ENCODE peak calls at places on chromosomes 1 and 21, in seven cellular contexts. K, M, Z, Y, B, N and H are unnamed samples.

GRCh38 chr1:119367332-119368124 is 1.1 kb upstream of the HAO2 start:
- DNase-seq in K (no peak), M (no peak), Z (peak; percentile 51), Y (peak; percentile 14), B (no peak), N (no peak), H (peak; percentile 3)

GRCh38 chr1:162292422-162292849 is 84.2 kb downstream of the SPATA46 start:
- DNase-seq in K (no peak), M (no peak), Z (peak; percentile 7), Y (no peak), B (no peak), N (no peak), H (no peak)

GRCh38 chr1:11339346-11340247 is 66.6 kb downstream of the UBIAD1 start:
- DNase-seq in K (no peak), M (no peak), Z (no peak), Y (no peak), B (no peak), N (peak; percentile 78), H (no peak)

GRCh38 chr1:213417846-213418245 is 366.8 kb downstream of the RPS6KC1 start:
- DNase-seq in K (no peak), M (no peak), Z (no peak), Y (no peak), B (no peak), N (no peak), H (no peak)

GRCh38 chr1:207241164-207241934 is 80.1 kb upstream of the CD55 start:
- DNase-seq in K (no peak), M (peak; percentile 80), Z (peak; percentile 58), Y (no peak), B (no peak), N (no peak), H (no peak)

GRCh38 chr1:27000092-27000816 is 6.8 kb downstream of the TRNP1 start:
- DNase-seq in K (no peak), M (no peak), Z (no peak), Y (no peak), B (no peak), N (no peak), H (no peak)

GRCh38 chr21:31366825-31367224 is 22.8 kb upstream of the TIAM1 start:
- DNase-seq in K (no peak), M (no peak), Z (peak; percentile 45), Y (no peak), B (no peak), N (no peak), H (peak; percentile 48)

GRCh38 chr1:42319128-42319851 is 15.7 kb downstream of the FOXJ3 start:
- DNase-seq in K (no peak), M (no peak), Z (peak; percentile 51), Y (no peak), B (no peak), N (no peak), H (no peak)

GRCh38 chr1:104706631-104707147 is 957.0 kb downstream of the AMY1C start:
- DNase-seq in K (no peak), M (no peak), Z (no peak), Y (no peak), B (no peak), N (no peak), H (no peak)

GRCh38 chr1:245772325-245772724 is 617.5 kb downstream of the KIF26B start:
- DNase-seq in K (no peak), M (no peak), Z (no peak), Y (no peak), B (no peak), N (no peak), H (no peak)

GRCh38 chr1:109714661-109715372 is 2.8 kb downstream of the GSTM5 start:
- DNase-seq in K (no peak), M (no peak), Z (no peak), Y (no peak), B (no peak), N (no peak), H (no peak)

GRCh38 chr1:156428772-156429288 is 59.8 kb downstream of the RHBG start:
- DNase-seq in K (no peak), M (no peak), Z (no peak), Y (no peak), B (no peak), N (no peak), H (no peak)
- H3K4me3 ChIP-seq in K (no peak overlapping the region), M (no peak overlapping the region), Z (no peak overlapping the region), Y (no peak overlapping the region), B (no peak overlapping the region), N (no peak overlapping the region), H (no peak overlapping the region)

DNA sequence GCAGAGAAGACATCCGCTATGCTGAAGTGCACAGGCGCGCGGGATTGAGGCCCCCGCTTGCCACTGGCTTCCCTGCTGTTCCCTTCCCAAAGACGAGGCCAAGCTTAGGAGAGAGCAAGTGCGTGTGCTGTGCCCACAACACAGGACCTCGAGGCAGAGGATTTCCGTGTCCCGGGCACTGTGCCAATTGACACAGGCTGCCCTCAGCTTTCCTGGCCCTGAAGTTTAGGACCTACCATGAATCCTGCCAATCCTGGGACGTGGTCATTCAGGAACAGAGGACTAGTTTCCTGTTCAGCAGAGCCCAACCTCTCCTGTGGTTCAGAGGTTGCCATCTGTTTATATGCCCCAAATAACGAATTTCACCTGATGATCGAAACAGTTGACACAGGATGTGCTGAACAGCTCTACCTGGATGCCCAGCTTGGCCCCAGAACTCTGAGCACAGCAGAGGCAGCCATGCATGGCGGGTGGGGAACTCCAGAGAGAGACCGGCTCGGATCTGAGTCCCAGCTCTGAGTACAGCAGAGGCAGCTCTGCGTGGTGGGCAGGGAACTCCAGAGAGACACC is 22.0 kb downstream of the SLC37A1 start:
- DNase-seq in K (peak; percentile 82), M (no peak), Z (no peak), Y (no peak), B (no peak), N (no peak), H (no peak)
- H3K4me3 ChIP-seq in K (no peak overlapping the region), M (no peak overlapping the region), Z (no peak overlapping the region), Y (no peak overlapping the region), B (no peak overlapping the region), N (no peak overlapping the region), H (no peak overlapping the region)

DNA sequence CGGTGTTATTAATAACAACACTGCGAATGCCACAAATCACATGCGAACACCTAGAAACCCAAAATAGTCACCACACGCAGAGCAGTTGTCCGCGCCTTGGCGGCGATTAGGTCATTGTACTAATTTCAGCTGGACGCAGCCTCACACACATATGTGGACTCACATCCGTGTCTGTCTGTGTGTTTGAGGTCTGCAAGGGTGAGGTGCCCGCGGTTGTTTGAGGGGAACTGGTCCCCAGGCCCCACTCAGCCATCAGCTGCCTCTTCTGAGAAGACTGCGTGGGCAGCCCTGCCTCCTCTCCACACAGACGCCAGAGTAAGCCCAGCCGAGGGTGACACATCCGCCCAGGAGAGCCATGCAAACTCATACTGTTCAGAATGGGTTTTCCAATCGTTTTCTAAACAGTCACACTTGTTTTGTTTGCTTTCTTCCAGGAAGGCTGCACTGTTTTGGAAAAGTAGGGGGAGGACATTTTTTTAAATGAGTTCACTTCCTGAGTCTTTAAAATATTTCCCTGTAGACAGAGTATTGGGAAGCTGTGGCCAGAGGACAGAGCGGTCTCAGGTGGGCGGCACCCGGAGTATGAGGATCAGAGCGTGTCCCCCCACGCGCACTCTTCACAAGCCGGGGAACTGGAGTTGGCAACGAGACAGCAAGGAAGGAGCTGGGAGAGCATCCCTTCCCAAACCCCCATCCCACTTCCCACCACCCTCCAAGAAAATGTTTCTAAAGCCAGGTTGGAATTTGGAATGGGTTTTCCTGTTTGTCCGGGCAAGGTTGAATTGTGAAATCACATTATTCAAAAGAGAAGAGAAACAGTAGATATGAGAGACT is 53.3 kb downstream of the TOMM20 start:
- DNase-seq in K (peak; percentile 91), M (no peak), Z (peak; percentile 90), Y (peak; percentile 71), B (peak; percentile 93), N (peak; percentile 83), H (peak; percentile 78)
- H3K4me3 ChIP-seq in K (no peak overlapping the region), M (no peak overlapping the region), Z (no peak overlapping the region), Y (peak overlapping the region; percentile 28), B (no peak overlapping the region), N (peak overlapping the region; percentile 4), H (peak overlapping the region; percentile 37)

DNA sequence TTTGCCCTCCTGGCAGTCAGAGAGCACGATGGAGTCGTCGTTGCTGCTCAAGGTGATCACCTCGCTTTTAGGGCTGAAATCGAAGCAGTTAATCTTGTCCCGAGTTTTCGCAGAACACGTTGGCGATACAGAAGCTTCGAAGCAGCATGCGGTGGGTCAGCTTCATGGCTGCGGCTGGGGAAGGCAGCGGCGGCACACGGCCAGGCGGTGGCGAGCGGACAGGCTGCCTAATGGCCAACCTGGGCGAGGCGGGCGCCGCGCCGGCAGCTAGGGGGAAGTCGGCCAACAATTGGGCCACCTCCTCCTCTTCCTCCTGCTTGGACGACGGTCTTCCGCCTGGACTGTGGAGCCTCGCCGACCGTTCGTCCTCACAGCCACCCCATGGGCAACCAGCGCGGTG is 34.8 kb downstream of the CDC7 start:
- DNase-seq in K (peak; percentile 72), M (no peak), Z (no peak), Y (no peak), B (no peak), N (no peak), H (no peak)
- H3K4me3 ChIP-seq in K (no peak overlapping the region), M (no peak overlapping the region), Z (no peak overlapping the region), Y (no peak overlapping the region), B (no peak overlapping the region), N (no peak overlapping the region), H (no peak overlapping the region)

DNA sequence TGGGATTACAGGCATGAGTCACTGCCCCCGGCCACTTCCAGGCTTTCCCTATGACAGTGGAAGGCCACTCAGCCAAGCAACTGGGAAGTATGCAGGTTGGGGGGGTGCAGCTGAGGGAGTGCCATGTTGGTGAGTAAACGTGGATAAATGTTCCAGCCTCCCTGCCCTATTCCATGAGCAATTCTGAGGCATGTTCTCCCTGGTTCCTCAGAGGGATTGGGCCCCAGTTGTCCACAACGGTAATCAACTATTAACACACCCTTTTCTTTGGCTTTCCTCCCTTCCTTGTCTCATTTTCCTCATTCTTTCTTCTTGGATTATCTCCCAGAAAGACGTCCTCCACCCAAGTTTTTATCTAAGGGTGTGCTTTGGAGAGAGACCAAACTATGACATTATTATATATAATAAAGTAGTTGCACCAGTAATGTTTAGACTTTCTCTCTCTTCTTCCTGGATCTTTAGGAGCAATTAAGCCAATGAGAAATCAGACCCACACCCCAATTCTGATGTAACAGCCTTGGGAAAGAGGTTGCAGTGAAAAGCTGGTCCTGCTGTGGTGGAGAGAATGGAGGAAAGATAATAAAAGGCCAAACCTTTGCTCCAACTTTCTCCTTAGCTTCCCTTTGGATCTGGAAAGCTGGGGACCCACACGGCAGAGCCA is 6.8 kb upstream of the SLAMF9 start:
- DNase-seq in K (peak; percentile 87), M (no peak), Z (peak; percentile 36), Y (peak; percentile 79), B (peak; percentile 83), N (peak; percentile 74), H (no peak)
- H3K4me3 ChIP-seq in K (no peak overlapping the region), M (no peak overlapping the region), Z (no peak overlapping the region), Y (peak overlapping the region; percentile 49), B (no peak overlapping the region), N (no peak overlapping the region), H (peak overlapping the region; percentile 31)